ENCODE peak calls at places on chromosomes 2 and 18, in nine cellular contexts. A is SW 1271; J is NCI-H524; Q is lower lobe of right lung; K is activated T-helper 1 cell treated with anti-CD3 and anti-CD28 coated beads, Interleukin-12 subunit alpha, Interleukin-12 subunit beta, Interleukin-2, Interleukin-4 antibody, amounts not matched to agents 30 ng/mL and 10 ng/mL and 1 ng/mL, durations not matched to agents 14 hours and 24 hours and 36 hours; B is stimulated activated CD4-positive, alpha-beta T cell treated with anti-CD3 and anti-CD28 coated beads, Interleukin-4, amount 100 ng/mL, for 1 hour; D is HepG2; W is WERI-Rb-1; O is amygdala. I is an unnamed sample.

GRCh38 chr2:65518751-65519150 is 86.4 kb upstream of the SPRED2 start:
- DNase-seq in W (no peak), A (no peak), B (no peak), Q (no peak), J (no peak), K (no peak), O (no peak), D (no peak), I (no peak)

GRCh38 chr2:170679607-170680079 is 35.5 kb upstream of the SP5 start:
- DNase-seq in W (no peak), K (no peak), D (peak; percentile 42), Q (no peak), B (no peak), O (no peak), A (no peak), J (peak; percentile 60), I (no peak)

GRCh38 chr2:22817197-22817596 is 567.8 kb upstream of the KLHL29 start:
- DNase-seq in W (no peak), J (no peak), A (peak; percentile 26), Q (no peak), B (no peak), D (no peak), K (no peak), O (no peak), I (no peak)

GRCh38 chr2:20231632-20232031 is 6.7 kb upstream of the SDC1 start:
- DNase-seq in B (no peak), K (no peak), J (no peak), D (peak; percentile 46), O (no peak), W (peak; percentile 11), A (peak; percentile 64), Q (no peak), I (peak; percentile 14)

GRCh38 chr2:176769499-176770350 is 442.9 kb upstream of the HNRNPA3 start:
- DNase-seq in K (no peak), Q (no peak), O (no peak), W (no peak), B (no peak), A (no peak), J (no peak), D (no peak), I (no peak)

GRCh38 chr2:162821176-162821575 is 17.4 kb downstream of the KCNH7 start:
- DNase-seq in O (no peak), A (no peak), W (no peak), B (no peak), Q (no peak), K (no peak), D (no peak), J (no peak), I (no peak)

GRCh38 chr2:218569038-218569431 is 396 bp downstream of the CNOT9 start:
- DNase-seq in J (peak; percentile 29), Q (peak; percentile 61), A (no peak), K (peak; percentile 59), B (peak; percentile 56), W (no peak), O (peak; percentile 41), D (peak; percentile 73), I (peak; percentile 65)

GRCh38 chr2:240134956-240135520 is 1.1 kb downstream of the COPS9 start:
- DNase-seq in J (no peak), K (no peak), Q (peak; percentile 28), D (no peak), A (no peak), O (no peak), B (no peak), W (no peak), I (no peak)

GRCh38 chr2:181465686-181466375 is 8.6 kb downstream of the ITGA4 start:
- DNase-seq in Q (no peak), B (no peak), K (no peak), O (no peak), A (no peak), J (no peak), D (no peak), W (no peak), I (no peak)

GRCh38 chr2:50749226-50749625 is 282.7 kb downstream of the NRXN1 start:
- DNase-seq in O (no peak), B (no peak), J (no peak), K (no peak), A (no peak), D (no peak), W (no peak), Q (no peak), I (no peak)

GRCh38 chr2:41836944-41837343 is 210.9 kb upstream of the PKDCC start:
- DNase-seq in J (no peak), D (no peak), K (no peak), O (no peak), Q (no peak), W (no peak), B (no peak), A (no peak), I (peak; percentile 36)

GRCh38 chr18:23355206-23355605 is 97.9 kb upstream of the RIOK3 start:
- DNase-seq in J (no peak), A (no peak), W (no peak), B (no peak), Q (no peak), D (no peak), O (no peak), K (no peak), I (no peak)

GRCh38 chr2:9779572-9780264 is 63.6 kb upstream of the TAF1B start:
- DNase-seq in W (no peak), A (no peak), B (peak; percentile 30), D (no peak), Q (peak; percentile 46), J (no peak), K (peak; percentile 45), O (no peak), I (peak; percentile 83)

GRCh38 chr2:46416739-46417403 is 62.5 kb upstream of the TMEM247 start:
- DNase-seq in A (no peak), Q (no peak), D (peak; percentile 89), J (no peak), B (no peak), K (no peak), O (no peak), W (no peak), I (no peak)

GRCh38 chr2:47721296-47721695 is 61.6 kb upstream of the MSH6 start:
- DNase-seq in A (no peak), D (no peak), W (no peak), Q (no peak), J (no peak), B (no peak), O (no peak), K (no peak), I (no peak)

GRCh38 chr2:11270891-11271290 is 73.5 kb downstream of the ROCK2 start:
- DNase-seq in O (no peak), J (no peak), Q (no peak), D (no peak), B (no peak), A (no peak), K (no peak), W (no peak), I (no peak)

GRCh38 chr2:9693138-9693520 is 62.3 kb upstream of the YWHAQ start:
- DNase-seq in W (no peak), K (no peak), J (no peak), B (no peak), Q (no peak), D (no peak), O (no peak), A (no peak), I (peak; percentile 50)

GRCh38 chr2:11842324-11842723 is 95.9 kb downstream of the LPIN1 start:
- DNase-seq in J (no peak), O (no peak), B (no peak), W (no peak), A (no peak), D (no peak), K (no peak), Q (no peak), I (no peak)

GRCh38 chr2:214593723-214594122 is 182.9 kb downstream of the VWC2L start:
- DNase-seq in O (no peak), Q (no peak), A (no peak), D (peak; percentile 53), B (no peak), J (no peak), W (no peak), K (no peak), I (no peak)

GRCh38 chr18:159037-159652 is 788 bp downstream of the USP14 start:
- DNase-seq in Q (no peak), K (peak; percentile 4), B (no peak), D (peak; percentile 33), A (no peak), O (no peak), J (no peak), W (no peak), I (no peak)

GRCh38 chr2:239187464-239188253 is 213.2 kb downstream of the HDAC4 start:
- DNase-seq in Q (no peak), D (no peak), A (no peak), J (no peak), K (no peak), O (no peak), B (no peak), W (no peak), I (no peak)

GRCh38 chr2:132774189-132774588 is 104.2 kb upstream of the LYPD1 start:
- DNase-seq in J (no peak), D (no peak), W (no peak), O (no peak), B (no peak), K (no peak), Q (no peak), A (no peak), I (no peak)

GRCh38 chr2:46350030-46350699 is 53.0 kb downstream of the EPAS1 start:
- DNase-seq in O (no peak), D (no peak), A (no peak), K (no peak), J (no peak), B (no peak), Q (no peak), W (no peak), I (no peak)

GRCh38 chr2:6971502-6971901 is 54.3 kb downstream of the RNF144A start:
- DNase-seq in D (no peak), J (no peak), Q (no peak), K (no peak), W (no peak), A (no peak), O (no peak), B (no peak), I (no peak)

GRCh38 chr2:220243571-220243970 is 616.1 kb downstream of the SLC4A3 start:
- DNase-seq in A (no peak), Q (no peak), D (no peak), O (no peak), J (no peak), W (no peak), B (no peak), K (no peak), I (no peak)

GRCh38 chr2:25041307-25041927 is 459 bp upstream of the EFR3B start:
- DNase-seq in B (peak; percentile 12), A (peak; percentile 80), W (peak; percentile 89), J (peak; percentile 86), D (peak; percentile 71), O (no peak), K (no peak), Q (peak; percentile 79), I (peak; percentile 22)

GRCh38 chr2:216777637-216778273 is 82.1 kb downstream of the TNP1 start:
- DNase-seq in W (peak; percentile 76), J (peak; percentile 86), Q (no peak), B (no peak), O (no peak), D (peak; percentile 89), K (peak; percentile 36), A (peak; percentile 68), I (peak; percentile 31)

GRCh38 chr2:221130431-221130830 is 441.7 kb downstream of the EPHA4 start:
- DNase-seq in J (no peak), D (no peak), Q (no peak), O (no peak), K (no peak), B (no peak), A (no peak), W (no peak), I (no peak)

GRCh38 chr2:77579076-77579769 is 57.0 kb upstream of the LRRTM4 start:
- DNase-seq in J (no peak), O (no peak), B (no peak), W (no peak), A (no peak), D (no peak), Q (no peak), K (no peak), I (no peak)

GRCh38 chr2:188145885-188146284 is 145.8 kb upstream of the GULP1 start:
- DNase-seq in W (no peak), Q (no peak), K (no peak), D (no peak), A (no peak), O (no peak), J (no peak), B (no peak), I (no peak)